ENCODE peak calls at places on chromosomes 6 and 20, in five cellular contexts. M is bronchial epithelial cell, A is H1, F is cardiac muscle cell, J is stomach. K is an unnamed sample.

GRCh38 chr6:128727500-128727899 is 155.4 kb upstream of the LAMA2 start:
- DNase-seq in M (no peak), A (no peak), F (no peak), J (no peak), K (no peak)

GRCh38 chr6:96832780-96833179 is 4.5 kb downstream of the GPR63 start:
- DNase-seq in M (no peak), A (no peak), F (no peak), J (no peak), K (no peak)

GRCh38 chr6:35318200-35318844 is 20.7 kb downstream of the DEF6 start:
- DNase-seq in M (peak; percentile 50), A (peak; percentile 100), F (peak; percentile 84), J (peak; percentile 87), K (peak; percentile 100)

GRCh38 chr20:43017241-43018030 is 172.3 kb downstream of the PTPRT start:
- DNase-seq in M (no peak), A (no peak), F (no peak), J (no peak), K (peak; percentile 9)

GRCh38 chr6:141488466-141488865 is 644.3 kb upstream of the GJE1 start:
- DNase-seq in M (peak; percentile 23), A (no peak), F (peak; percentile 28), J (no peak), K (no peak)

GRCh38 chr6:84685983-84686584 is 78.3 kb downstream of the TBX18 start:
- DNase-seq in M (peak; percentile 8), A (peak; percentile 51), F (no peak), J (no peak), K (peak; percentile 50)

GRCh38 chr6:144469144-144469575 is 184.0 kb downstream of the UTRN start:
- DNase-seq in M (no peak), A (no peak), F (no peak), J (no peak), K (no peak)

GRCh38 chr6:152401978-152402377 is 235.2 kb downstream of the SYNE1 start:
- DNase-seq in M (peak; percentile 85), A (no peak), F (no peak), J (no peak), K (no peak)

GRCh38 chr6:51855310-51856082 is 231.9 kb downstream of the PKHD1 start:
- DNase-seq in M (peak; percentile 70), A (no peak), F (peak; percentile 63), J (no peak), K (peak; percentile 56)

GRCh38 chr20:53146201-53146891 is 174.2 kb downstream of the TSHZ2 start:
- DNase-seq in M (no peak), A (no peak), F (no peak), J (no peak), K (no peak)

GRCh38 chr20:58457083-58457680 is 58.0 kb downstream of the APCDD1L start:
- DNase-seq in M (peak; percentile 94), A (no peak), F (peak; percentile 63), J (no peak), K (no peak)

GRCh38 chr6:162726997-162727346 is 594 bp downstream of the PRKN start:
- DNase-seq in M (peak; percentile 3), A (no peak), F (peak; percentile 13), J (no peak), K (no peak)

GRCh38 chr20:6173481-6173880 is 50.7 kb upstream of the FERMT1 start:
- DNase-seq in M (no peak), A (no peak), F (no peak), J (no peak), K (no peak)

GRCh38 chr20:52789716-52790115 is 182.4 kb upstream of the TSHZ2 start:
- DNase-seq in M (no peak), A (no peak), F (no peak), J (no peak), K (no peak)

GRCh38 chr6:104784884-104785283 is 74.8 kb downstream of the HACE1 start:
- DNase-seq in M (no peak), A (no peak), F (peak; percentile 10), J (no peak), K (no peak)

GRCh38 chr6:154848580-154848979 is 115.4 kb downstream of the SCAF8 start:
- DNase-seq in M (no peak), A (no peak), F (peak; percentile 30), J (no peak), K (no peak)

GRCh38 chr20:59141818-59142581 is 21.6 kb upstream of the ZNF831 start:
- DNase-seq in M (no peak), A (peak; percentile 70), F (peak; percentile 2), J (no peak), K (peak; percentile 67)

GRCh38 chr6:125415921-125416320 is 114.2 kb upstream of the HDDC2 start:
- DNase-seq in M (peak; percentile 83), A (no peak), F (peak; percentile 6), J (no peak), K (no peak)

GRCh38 chr6:109284675-109285074 is 97.6 kb downstream of the CD164 start:
- DNase-seq in M (no peak), A (no peak), F (no peak), J (no peak), K (no peak)

GRCh38 chr6:140225587-140226438 is 851.4 kb upstream of the CITED2 start:
- DNase-seq in M (no peak), A (no peak), F (peak; percentile 25), J (no peak), K (no peak)

GRCh38 chr20:51720854-51721253 is 47.3 kb downstream of the ATP9A start:
- DNase-seq in M (no peak), A (no peak), F (no peak), J (no peak), K (no peak)

GRCh38 chr6:7615611-7616383 is 25.8 kb downstream of the SNRNP48 start:
- DNase-seq in M (peak; percentile 67), A (peak; percentile 58), F (peak; percentile 77), J (peak; percentile 38), K (peak; percentile 43)

GRCh38 chr6:169589699-169590257 is 112.1 kb downstream of the WDR27 start:
- DNase-seq in M (peak; percentile 31), A (no peak), F (no peak), J (no peak), K (no peak)

GRCh38 chr6:17700421-17701416 is 6.0 kb downstream of the NUP153 start:
- DNase-seq in M (no peak), A (no peak), F (no peak), J (no peak), K (no peak)

GRCh38 chr6:45756611-45757010 is 259.0 kb downstream of the CLIC5 start:
- DNase-seq in M (no peak), A (no peak), F (no peak), J (no peak), K (no peak)

GRCh38 chr6:165846123-165846966 is 183.3 kb upstream of the PDE10A start:
- DNase-seq in M (no peak), A (no peak), F (no peak), J (no peak), K (peak; percentile 16)
- H3K4me3 ChIP-seq in M (no peak overlapping the region), A (no peak overlapping the region), F (no peak overlapping the region), J (peak overlapping the region; percentile 22), K (no peak overlapping the region)

DNA sequence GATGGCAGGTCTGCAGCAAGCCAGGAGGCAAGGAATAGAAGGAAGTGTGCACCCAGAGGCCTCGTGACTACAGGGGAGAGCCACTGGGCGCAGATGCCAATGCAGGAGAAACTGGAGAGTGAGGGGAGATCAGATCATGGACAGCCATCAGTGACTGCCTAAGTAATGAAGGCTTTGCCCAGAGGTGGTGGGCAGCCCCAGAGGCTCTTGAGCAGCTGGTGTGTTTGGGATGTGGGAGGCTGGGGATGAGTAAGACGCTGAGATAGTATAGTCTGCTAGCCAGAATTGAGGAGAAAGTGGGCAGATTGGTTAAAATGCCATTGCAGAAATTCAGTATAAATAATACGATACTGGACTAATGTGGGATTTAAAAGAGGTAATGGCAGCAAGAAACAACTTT is 111.9 kb downstream of the MAP3K4 start:
- DNase-seq in M (no peak), A (no peak), F (no peak), J (no peak), K (no peak)
- H3K36me3 ChIP-seq in M (peaks cover 19% of the 10 kb centered on the region), A (peaks cover 18% of the 10 kb centered on the region), F (peaks cover 51% of the 10 kb centered on the region), J (peaks cover 42% of the 10 kb centered on the region), K (peaks cover 13% of the 10 kb centered on the region)

GRCh38 chr6:13369591-13369990 is 41.3 kb upstream of the TBC1D7 start:
- DNase-seq in M (no peak), A (no peak), F (no peak), J (no peak), K (no peak)

GRCh38 chr6:13368716-13369115 is 40.4 kb upstream of the TBC1D7 start:
- DNase-seq in M (peak; percentile 61), A (no peak), F (no peak), J (no peak), K (no peak)

GRCh38 chr6:13370623-13371022 is 42.3 kb upstream of the TBC1D7 start:
- DNase-seq in M (no peak), A (no peak), F (no peak), J (no peak), K (no peak)

GRCh38 chr6:13367396-13367795 is 39.1 kb upstream of the TBC1D7 start:
- DNase-seq in M (no peak), A (no peak), F (no peak), J (no peak), K (peak; percentile 66)

DNA sequence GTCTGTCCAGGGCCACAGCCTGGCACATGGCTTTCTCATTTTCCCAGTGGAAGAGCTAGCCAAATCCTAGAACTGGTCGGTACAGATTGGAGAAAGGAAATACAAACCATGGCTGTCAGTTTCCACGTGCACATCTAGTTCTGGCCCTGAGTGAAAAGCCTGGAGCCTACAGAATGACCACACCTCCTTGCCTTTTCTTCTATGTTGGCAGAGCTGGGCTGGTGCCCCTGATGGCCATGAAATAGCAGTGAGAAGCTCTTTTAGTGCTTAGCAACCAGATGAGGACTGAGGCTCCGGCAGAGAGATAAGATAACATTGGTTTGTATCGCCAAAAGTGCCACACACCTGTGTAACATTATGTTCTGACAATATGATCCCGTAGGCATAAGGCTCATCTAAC is 39.7 kb upstream of the TBC1D7 start:
- DNase-seq in M (no peak), A (no peak), F (no peak), J (no peak), K (no peak)
- H3K4me3 ChIP-seq in M (no peak overlapping the region), A (no peak overlapping the region), F (no peak overlapping the region), J (no peak overlapping the region), K (no peak overlapping the region)

DNA sequence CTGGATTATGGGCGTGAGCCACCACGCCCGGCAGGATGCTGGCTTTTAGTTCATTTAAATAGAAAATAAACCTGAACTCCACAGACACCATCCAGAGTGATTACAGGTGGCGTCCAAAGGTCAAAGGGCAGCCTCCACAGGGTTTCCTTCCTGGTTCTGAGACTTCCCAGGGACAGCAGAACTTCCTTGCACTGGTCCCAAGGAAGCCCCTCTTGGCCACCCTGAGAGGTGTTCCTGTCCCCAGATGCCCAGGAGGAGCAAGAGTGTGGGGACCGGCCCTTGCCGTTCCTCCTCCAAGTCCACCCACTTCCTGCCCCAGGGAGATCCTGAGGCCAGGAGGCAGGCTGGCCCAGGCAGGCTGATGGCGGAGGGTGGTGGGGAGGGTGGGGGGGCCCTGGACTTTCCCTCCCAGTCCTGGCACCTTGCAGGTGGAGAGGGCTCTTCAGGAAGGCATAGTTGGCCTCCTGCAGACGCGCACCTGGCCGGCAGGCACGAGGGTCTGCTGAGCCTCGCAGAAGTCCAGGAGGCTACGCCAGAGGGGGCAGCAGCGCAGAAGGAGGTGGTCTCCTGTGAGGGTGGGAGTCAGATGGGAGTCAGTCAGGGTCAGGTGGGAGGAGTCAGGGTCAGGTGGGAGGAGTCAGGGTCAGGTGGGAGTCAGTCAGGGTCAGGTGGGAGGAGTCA is 5.0 kb downstream of the FNDC11 start:
- DNase-seq in M (no peak), A (no peak), F (no peak), J (no peak), K (peak; percentile 85)
- H3K36me3 ChIP-seq in M (peaks cover 18% of the 10 kb centered on the region), A (no peaks in the 10 kb centered on the region), F (no peaks in the 10 kb centered on the region), J (peaks cover 47% of the 10 kb centered on the region), K (no peaks in the 10 kb centered on the region)

K was measured in H7.